ENCODE peak calls at places on chromosome 16, in six cellular contexts. E is activated T-helper 1 cell treated with anti-CD3 and anti-CD28 coated beads, Interleukin-12 subunit alpha, Interleukin-12 subunit beta, Interleukin-2, Interleukin-4 antibody, amounts not matched to agents 30 ng/mL and 10 ng/mL and 1 ng/mL, durations not matched to agents 14 hours and 24 hours and 36 hours; A is stimulated activated CD4-positive, alpha-beta T cell treated with anti-CD3 and anti-CD28 coated beads, Interleukin-4, amount 100 ng/mL, for 1 hour; Y is activated CD4-positive, alpha-beta T cell treated with anti-CD3 and anti-CD28 coated beads, Interleukin-2, amount 10 ng/mL, durations not matched to agents 7 days and 5 days; Z is Jurkat, Clone E6-1; X is K562. Q is an unnamed sample.

GRCh38 chr16:15749371-15749770 is 99.3 kb downstream of the NDE1 start:
- DNase-seq in E (no peak), A (no peak), Y (no peak), Z (no peak), X (no peak), Q (no peak)

GRCh38 chr16:76114681-76115080 is 162.5 kb upstream of the CNTNAP4 start:
- DNase-seq in E (no peak), A (no peak), Y (no peak), Z (no peak), X (no peak), Q (no peak)

GRCh38 chr16:4244254-4244812 is 2.5 kb upstream of the SRL start:
- DNase-seq in E (no peak), A (no peak), Y (no peak), Z (no peak), X (peak), Q (no peak)

GRCh38 chr16:2752850-2753522 is 548 bp downstream of the SRRM2 start:
- DNase-seq in E (no peak), A (peak), Y (peak), Z (peak), X (peak), Q (no peak)

GRCh38 chr16:88340755-88341150 is 42.0 kb upstream of the ZNF469 start:
- DNase-seq in E (no peak), A (no peak), Y (no peak), Z (no peak), X (no peak), Q (no peak)

GRCh38 chr16:83955218-83956130 is 2.4 kb downstream of the OSGIN1 start:
- DNase-seq in E (no peak), A (no peak), Y (no peak), Z (no peak), X (no peak), Q (no peak)

GRCh38 chr16:47461598-47462266 is 601 bp downstream of the PHKB start:
- DNase-seq in E (no peak), A (no peak), Y (peak), Z (peak), X (peak), Q (no peak)

GRCh38 chr16:24253192-24253591 is 2.9 kb upstream of the CACNG3 start:
- DNase-seq in E (peak), A (peak), Y (peak), Z (peak), X (peak), Q (peak)

GRCh38 chr16:49594706-49595534 is 221.3 kb downstream of the C16orf78 start:
- DNase-seq in E (no peak), A (no peak), Y (no peak), Z (no peak), X (no peak), Q (no peak)

GRCh38 chr16:72442381-72443158 is 270.6 kb upstream of the PMFBP1 start:
- DNase-seq in E (no peak), A (no peak), Y (no peak), Z (no peak), X (no peak), Q (no peak)

GRCh38 chr16:117381-118365 is 20.8 kb downstream of the NPRL3 start:
- DNase-seq in E (peak), A (peak), Y (peak), Z (peak), X (peak), Q (peak)

GRCh38 chr16:29848420-29849297 is 14.4 kb downstream of the CDIPT start:
- DNase-seq in E (peak), A (peak), Y (peak), Z (peak), X (peak), Q (peak)

GRCh38 chr16:73047536-73048291 is at the start of gene ZFHX3:
- DNase-seq in E (peak), A (peak), Y (peak), Z (no peak), X (no peak), Q (peak)

GRCh38 chr16:56807011-56807675 is 57.9 kb upstream of the SLC12A3 start:
- DNase-seq in E (no peak), A (no peak), Y (no peak), Z (no peak), X (no peak), Q (no peak)

GRCh38 chr16:84574191-84574590 is 43.7 kb downstream of the COTL1 start:
- DNase-seq in E (no peak), A (no peak), Y (no peak), Z (no peak), X (no peak), Q (no peak)

GRCh38 chr16:75114946-75115825 is 1.4 kb downstream of the LDHD start:
- DNase-seq in E (no peak), A (no peak), Y (no peak), Z (no peak), X (no peak), Q (no peak)

GRCh38 chr16:48025359-48025758 is 130.4 kb downstream of the ABCC12 start:
- DNase-seq in E (no peak), A (no peak), Y (no peak), Z (no peak), X (no peak), Q (no peak)

GRCh38 chr16:79632289-79632688 is 31.8 kb upstream of the MAF start:
- DNase-seq in E (no peak), A (no peak), Y (peak), Z (no peak), X (no peak), Q (no peak)

GRCh38 chr16:87543436-87544191 is 50.8 kb upstream of the ZCCHC14 start:
- DNase-seq in E (no peak), A (no peak), Y (peak), Z (peak), X (no peak), Q (no peak)

GRCh38 chr16:48444574-48444973 is 59.4 kb upstream of the SIAH1 start:
- DNase-seq in E (no peak), A (no peak), Y (no peak), Z (no peak), X (no peak), Q (no peak)

GRCh38 chr16:30065943-30066881 is 652 bp downstream of the ALDOA start:
- DNase-seq in E (peak), A (peak), Y (no peak), Z (no peak), X (peak), Q (peak)

GRCh38 chr16:3857189-3858013 is 23.1 kb downstream of the CREBBP start:
- DNase-seq in E (no peak), A (no peak), Y (no peak), Z (no peak), X (no peak), Q (peak)

GRCh38 chr16:77788196-77789084 is at the start of gene VAT1L:
- DNase-seq in E (peak), A (no peak), Y (no peak), Z (no peak), X (peak), Q (no peak)

GRCh38 chr16:71883849-71884638 is at the start of gene ZNF821:
- DNase-seq in E (peak), A (peak), Y (peak), Z (peak), X (peak), Q (peak)

GRCh38 chr16:89319883-89320716 is 102.6 kb downstream of the ZNF778 start:
- DNase-seq in E (no peak), A (peak), Y (no peak), Z (no peak), X (peak), Q (no peak)

GRCh38 chr16:3938843-3939624 is 58.5 kb upstream of the CREBBP start:
- DNase-seq in E (peak), A (peak), Y (peak), Z (peak), X (peak), Q (peak)

GRCh38 chr16:84603115-84603816 is 14.6 kb downstream of the COTL1 start:
- DNase-seq in E (no peak), A (peak), Y (no peak), Z (no peak), X (peak), Q (no peak)